ENCODE peak calls at places on chromosomes 12 and 14, in five cellular contexts. One of them, this sample, is unnamed.
A peak's percentile ranks its signal among the peaks of the same experiment; 100 is the strongest.

GRCh38 chr12:45730116-45730841 is 773 bp downstream of the ARID2 start:
- DNase-seq in HepG2: no peak
- DNase-seq in GM12878: no peak
- DNase-seq in HCT116: no peak
- DNase-seq in H1: no peak
- DNase-seq in this sample: no peak

GRCh38 chr14:102185360-102185759 is 45.7 kb downstream of the WDR20 start:
- DNase-seq in HepG2: peak; percentile 73
- DNase-seq in HCT116: no peak
- DNase-seq in GM12878: no peak
- DNase-seq in H1: no peak
- DNase-seq in this sample: peak; percentile 60

GRCh38 chr12:132444957-132445883 is 44.7 kb upstream of the FBRSL1 start:
- DNase-seq in HepG2: no peak
- DNase-seq in HCT116: no peak
- DNase-seq in GM12878: no peak
- DNase-seq in H1: no peak
- DNase-seq in this sample: no peak

GRCh38 chr12:116718578-116719454 is 19.1 kb downstream of the SPRING1 start:
- DNase-seq in HCT116: no peak
- DNase-seq in GM12878: no peak
- DNase-seq in H1: no peak
- DNase-seq in HepG2: no peak
- DNase-seq in this sample: no peak

GRCh38 chr12:3202734-3203446 is 125.7 kb downstream of the TSPAN9 start:
- DNase-seq in H1: no peak
- DNase-seq in HCT116: no peak
- DNase-seq in GM12878: no peak
- DNase-seq in HepG2: peak; percentile 28
- DNase-seq in this sample: peak; percentile 48

GRCh38 chr14:68523994-68524725 is 268.7 kb downstream of the ZFP36L1 start:
- DNase-seq in H1: no peak
- DNase-seq in HepG2: no peak
- DNase-seq in HCT116: no peak
- DNase-seq in GM12878: no peak
- DNase-seq in this sample: no peak

GRCh38 chr12:52049286-52049685 is 2.0 kb upstream of the NR4A1 start:
- DNase-seq in GM12878: no peak
- DNase-seq in H1: no peak
- DNase-seq in HepG2: no peak
- DNase-seq in HCT116: no peak
- DNase-seq in this sample: no peak

GRCh38 chr12:102479984-102480383 is 379 bp downstream of the IGF1 start:
- DNase-seq in HCT116: no peak
- DNase-seq in GM12878: no peak
- DNase-seq in HepG2: no peak
- DNase-seq in H1: no peak
- DNase-seq in this sample: no peak

GRCh38 chr12:115042341-115042740 is 358.4 kb upstream of the TBX3 start:
- DNase-seq in GM12878: no peak
- DNase-seq in H1: no peak
- DNase-seq in HCT116: no peak
- DNase-seq in HepG2: no peak
- DNase-seq in this sample: no peak

GRCh38 chr14:72892879-72893635 is 844 bp downstream of the DPF3 start:
- DNase-seq in H1: no peak
- DNase-seq in HepG2: no peak
- DNase-seq in GM12878: no peak
- DNase-seq in HCT116: no peak
- DNase-seq in this sample: peak; percentile 30

GRCh38 chr14:54133896-54134295 is 177.3 kb upstream of the BMP4 start:
- DNase-seq in GM12878: no peak
- DNase-seq in HepG2: peak; percentile 96
- DNase-seq in H1: no peak
- DNase-seq in HCT116: no peak
- DNase-seq in this sample: no peak

GRCh38 chr12:100926669-100927248 is 132.2 kb downstream of the ANO4 start:
- DNase-seq in HepG2: peak; percentile 25
- DNase-seq in GM12878: no peak
- DNase-seq in H1: peak; percentile 54
- DNase-seq in HCT116: peak; percentile 48
- DNase-seq in this sample: no peak

GRCh38 chr12:74641694-74642093 is 104.1 kb downstream of the ATXN7L3B start:
- DNase-seq in H1: no peak
- DNase-seq in HCT116: no peak
- DNase-seq in HepG2: no peak
- DNase-seq in GM12878: no peak
- DNase-seq in this sample: no peak

GRCh38 chr12:111074965-111075364 is 154.6 kb upstream of the MYL2 start:
- DNase-seq in HepG2: no peak
- DNase-seq in GM12878: no peak
- DNase-seq in HCT116: no peak
- DNase-seq in H1: no peak
- DNase-seq in this sample: no peak

GRCh38 chr12:111076199-111076598 is 155.8 kb upstream of the MYL2 start:
- DNase-seq in HepG2: no peak
- DNase-seq in GM12878: no peak
- DNase-seq in HCT116: no peak
- DNase-seq in H1: no peak
- DNase-seq in this sample: no peak

GRCh38 chr12:111076611-111077451 is 156.5 kb upstream of the MYL2 start:
- DNase-seq in H1: no peak
- DNase-seq in GM12878: no peak
- DNase-seq in HepG2: peak; percentile 6
- DNase-seq in HCT116: no peak
- DNase-seq in this sample: no peak

GRCh38 chr12:111074559-111074958 is 154.2 kb upstream of the MYL2 start:
- DNase-seq in H1: no peak
- DNase-seq in HepG2: no peak
- DNase-seq in GM12878: no peak
- DNase-seq in HCT116: no peak
- DNase-seq in this sample: no peak

GRCh38 chr12:111078731-111079130 is 158.4 kb upstream of the MYL2 start:
- DNase-seq in HCT116: no peak
- DNase-seq in GM12878: no peak
- DNase-seq in H1: no peak
- DNase-seq in HepG2: no peak
- DNase-seq in this sample: no peak
- TF ChIP-seq JUND in HCT116: no peak
- TF ChIP-seq JUND in GM12878: no peak
- TF ChIP-seq JUND in H1: no peak
- TF ChIP-seq JUND in HepG2: no peak
- TF ChIP-seq JUND in this sample: no peak

GRCh38 chr14:81427348-81428058 is 27.4 kb upstream of the STON2 start:
- DNase-seq in HepG2: no peak
- DNase-seq in H1: no peak
- DNase-seq in HCT116: no peak
- DNase-seq in GM12878: no peak
- DNase-seq in this sample: no peak
- TF ChIP-seq JUND in HepG2: no peak
- TF ChIP-seq JUND in H1: no peak
- TF ChIP-seq JUND in HCT116: no peak
- TF ChIP-seq JUND in GM12878: no peak
- TF ChIP-seq JUND in this sample: no peak

DNA sequence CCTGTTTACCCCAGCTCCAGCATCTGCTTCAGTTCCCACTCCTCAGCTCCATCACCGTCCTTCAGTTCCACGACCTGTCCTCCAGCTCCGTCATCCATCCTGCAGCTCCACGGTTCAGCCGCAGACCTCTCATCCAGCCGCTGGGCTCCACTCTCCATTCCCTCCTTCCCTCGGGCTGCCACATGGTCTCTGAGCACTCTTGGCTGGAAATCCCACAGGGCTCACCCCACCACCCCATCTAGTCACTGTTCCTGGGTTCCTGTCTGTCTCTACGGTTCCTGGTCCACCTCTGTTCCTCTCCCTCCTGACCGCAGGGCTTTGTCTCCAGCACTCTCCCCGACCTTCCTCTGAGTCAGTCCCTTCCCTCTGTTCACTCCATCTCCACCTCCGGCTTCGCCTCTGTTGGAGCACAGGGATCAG is 3.2 kb upstream of the P3H3 start:
- DNase-seq in HepG2: no peak
- DNase-seq in HCT116: no peak
- DNase-seq in H1: no peak
- DNase-seq in GM12878: no peak
- DNase-seq in this sample: no peak
- TF ChIP-seq JUND in HepG2: no peak
- TF ChIP-seq JUND in HCT116: no peak
- TF ChIP-seq JUND in H1: no peak
- TF ChIP-seq JUND in GM12878: no peak
- TF ChIP-seq JUND in this sample: no peak

DNA sequence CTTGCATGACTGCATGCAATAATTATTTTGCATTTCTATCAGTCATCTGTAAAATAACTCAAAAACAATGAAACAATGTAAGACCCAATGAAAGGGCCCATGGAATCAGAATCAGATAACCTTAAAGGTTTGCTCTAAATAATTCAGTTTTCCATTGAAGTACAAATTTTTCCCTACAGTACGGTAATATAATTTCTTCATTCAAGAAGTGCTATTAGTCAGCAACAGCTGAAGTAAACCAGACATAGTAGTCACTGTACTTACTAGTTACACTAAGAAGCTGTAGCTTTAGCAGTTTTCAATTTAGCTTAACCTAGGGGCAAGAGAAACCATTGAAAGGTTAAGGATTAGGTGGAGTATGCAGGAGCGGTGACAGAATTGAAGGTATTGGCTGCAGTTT is 43.5 kb downstream of the BCAT1 start:
- DNase-seq in GM12878: no peak
- DNase-seq in HCT116: no peak
- DNase-seq in H1: no peak
- DNase-seq in HepG2: no peak
- DNase-seq in this sample: no peak
- TF ChIP-seq JUND in GM12878: no peak
- TF ChIP-seq JUND in HCT116: no peak
- TF ChIP-seq JUND in H1: no peak
- TF ChIP-seq JUND in HepG2: no peak
- TF ChIP-seq JUND in this sample: no peak

DNA sequence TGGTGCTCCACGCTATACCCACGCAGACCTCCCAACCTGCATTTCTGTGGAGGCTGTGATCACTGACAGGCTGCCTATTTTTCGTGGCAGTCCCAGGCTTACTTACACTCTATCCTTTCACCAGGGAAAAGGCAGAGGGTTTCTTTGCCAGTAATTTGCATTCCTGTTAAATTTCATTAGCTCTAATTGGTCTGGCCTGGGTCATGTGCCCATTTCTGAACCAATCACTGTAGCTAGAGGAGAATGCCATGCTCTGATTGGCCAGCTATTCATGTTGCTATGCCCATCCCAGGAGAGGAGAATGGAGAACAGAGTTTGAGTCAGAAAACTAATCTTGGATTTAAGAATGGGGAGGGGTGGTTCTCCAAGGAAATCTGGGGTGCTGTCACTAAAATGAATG is 43.2 kb upstream of the TUNAR start:
- DNase-seq in HCT116: no peak
- DNase-seq in HepG2: no peak
- DNase-seq in GM12878: no peak
- DNase-seq in H1: no peak
- DNase-seq in this sample: no peak
- TF ChIP-seq JUND in HCT116: no peak
- TF ChIP-seq JUND in HepG2: no peak
- TF ChIP-seq JUND in GM12878: no peak
- TF ChIP-seq JUND in H1: no peak
- TF ChIP-seq JUND in this sample: no peak

GRCh38 chr12:70646850-70647249 is 9.6 kb upstream of the PTPRB start:
- DNase-seq in H1: no peak
- DNase-seq in GM12878: no peak
- DNase-seq in HCT116: no peak
- DNase-seq in HepG2: no peak
- DNase-seq in this sample: no peak

GRCh38 chr12:70648191-70648590 is 11.0 kb upstream of the PTPRB start:
- DNase-seq in H1: no peak
- DNase-seq in GM12878: no peak
- DNase-seq in HCT116: no peak
- DNase-seq in HepG2: no peak
- DNase-seq in this sample: no peak

GRCh38 chr12:70648831-70649230 is 11.6 kb upstream of the PTPRB start:
- DNase-seq in HepG2: no peak
- DNase-seq in GM12878: no peak
- DNase-seq in HCT116: no peak
- DNase-seq in H1: no peak
- DNase-seq in this sample: no peak

GRCh38 chr12:70657621-70658286 is 20.5 kb upstream of the PTPRB start:
- DNase-seq in HCT116: no peak
- DNase-seq in GM12878: no peak
- DNase-seq in H1: no peak
- DNase-seq in HepG2: no peak
- DNase-seq in this sample: no peak

DNA sequence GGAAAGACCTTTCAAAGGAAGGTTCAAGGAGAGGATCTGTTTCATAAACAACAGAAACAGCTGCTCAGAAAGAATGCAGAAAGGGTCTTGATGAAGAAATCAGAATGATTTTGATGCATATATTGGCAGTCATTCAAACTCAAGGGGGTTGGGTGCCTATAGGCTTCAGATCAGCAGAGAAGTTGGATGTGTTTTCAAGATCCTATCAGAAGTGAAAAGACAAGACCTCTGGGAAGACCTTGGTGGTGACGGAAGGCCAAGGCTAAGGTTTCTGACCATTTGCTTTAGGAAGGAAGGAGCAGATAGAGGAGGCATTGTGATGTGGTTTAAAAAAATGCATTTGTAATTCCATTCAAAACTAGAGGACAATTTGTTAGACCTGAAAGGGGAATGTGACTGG is 15.2 kb upstream of the PTPRB start:
- DNase-seq in GM12878: no peak
- DNase-seq in HepG2: no peak
- DNase-seq in HCT116: no peak
- DNase-seq in H1: no peak
- DNase-seq in this sample: no peak
- TF ChIP-seq JUND in GM12878: no peak
- TF ChIP-seq JUND in HepG2: no peak
- TF ChIP-seq JUND in HCT116: no peak
- TF ChIP-seq JUND in H1: no peak
- TF ChIP-seq JUND in this sample: no peak

GRCh38 chr12:108110844-108111243 is 18.2 kb upstream of the WSCD2 start:
- DNase-seq in HepG2: no peak
- DNase-seq in GM12878: no peak
- DNase-seq in H1: no peak
- DNase-seq in HCT116: no peak
- DNase-seq in this sample: no peak
- TF ChIP-seq JUND in HepG2: no peak
- TF ChIP-seq JUND in GM12878: no peak
- TF ChIP-seq JUND in H1: no peak
- TF ChIP-seq JUND in HCT116: no peak
- TF ChIP-seq JUND in this sample: no peak

This sample was measured in T47D.